ENCODE peak calls at places on chromosome 1, in eight cellular contexts. One of them, this sample, is unnamed.

GRCh38 chr1:19384113-19384512 is 72.0 kb downstream of the SLC66A1 start:
- DNase-seq in nephron progenitor cell: no peak
- DNase-seq in AG04449: no peak
- DNase-seq in AG04450: no peak
- DNase-seq in brain microvascular endothelial cell: peak
- DNase-seq in mammary epithelial cell: no peak
- DNase-seq in heart right ventricle: peak
- DNase-seq in astrocyte of the spinal cord: peak
- DNase-seq in this sample: peak

GRCh38 chr1:41975850-41976569 is 57.3 kb upstream of the HIVEP3 start:
- DNase-seq in nephron progenitor cell: no peak
- DNase-seq in AG04449: no peak
- DNase-seq in AG04450: no peak
- DNase-seq in brain microvascular endothelial cell: no peak
- DNase-seq in mammary epithelial cell: no peak
- DNase-seq in heart right ventricle: no peak
- DNase-seq in astrocyte of the spinal cord: no peak
- DNase-seq in this sample: no peak

GRCh38 chr1:163436133-163436532 is 114.4 kb downstream of the NUF2 start:
- DNase-seq in nephron progenitor cell: no peak
- DNase-seq in AG04449: no peak
- DNase-seq in AG04450: no peak
- DNase-seq in brain microvascular endothelial cell: no peak
- DNase-seq in mammary epithelial cell: no peak
- DNase-seq in heart right ventricle: no peak
- DNase-seq in astrocyte of the spinal cord: no peak
- DNase-seq in this sample: no peak

GRCh38 chr1:84930831-84931230 is 37.8 kb upstream of the LPAR3 start:
- DNase-seq in nephron progenitor cell: no peak
- DNase-seq in AG04449: no peak
- DNase-seq in AG04450: no peak
- DNase-seq in brain microvascular endothelial cell: no peak
- DNase-seq in mammary epithelial cell: peak
- DNase-seq in heart right ventricle: no peak
- DNase-seq in astrocyte of the spinal cord: no peak
- DNase-seq in this sample: no peak

GRCh38 chr1:82978461-82979324 is 1020.2 kb downstream of the TTLL7 start:
- DNase-seq in nephron progenitor cell: no peak
- DNase-seq in AG04449: no peak
- DNase-seq in AG04450: no peak
- DNase-seq in brain microvascular endothelial cell: no peak
- DNase-seq in mammary epithelial cell: peak
- DNase-seq in heart right ventricle: no peak
- DNase-seq in astrocyte of the spinal cord: no peak
- DNase-seq in this sample: no peak

GRCh38 chr1:227417622-227418245 is 99.4 kb upstream of the CDC42BPA start:
- DNase-seq in nephron progenitor cell: no peak
- DNase-seq in AG04449: no peak
- DNase-seq in AG04450: no peak
- DNase-seq in brain microvascular endothelial cell: no peak
- DNase-seq in mammary epithelial cell: no peak
- DNase-seq in heart right ventricle: no peak
- DNase-seq in astrocyte of the spinal cord: no peak
- DNase-seq in this sample: no peak

GRCh38 chr1:53643881-53644390 is 95.0 kb downstream of the GLIS1 start:
- DNase-seq in nephron progenitor cell: no peak
- DNase-seq in AG04449: no peak
- DNase-seq in AG04450: no peak
- DNase-seq in brain microvascular endothelial cell: no peak
- DNase-seq in mammary epithelial cell: no peak
- DNase-seq in heart right ventricle: no peak
- DNase-seq in astrocyte of the spinal cord: no peak
- DNase-seq in this sample: no peak

GRCh38 chr1:61435226-61435625 is 289.7 kb downstream of the TM2D1 start:
- DNase-seq in nephron progenitor cell: no peak
- DNase-seq in AG04449: no peak
- DNase-seq in AG04450: no peak
- DNase-seq in brain microvascular endothelial cell: no peak
- DNase-seq in mammary epithelial cell: no peak
- DNase-seq in heart right ventricle: no peak
- DNase-seq in astrocyte of the spinal cord: no peak
- DNase-seq in this sample: no peak

GRCh38 chr1:100615686-100616085 is 77.7 kb downstream of the GPR88 start:
- DNase-seq in nephron progenitor cell: no peak
- DNase-seq in AG04449: no peak
- DNase-seq in AG04450: no peak
- DNase-seq in brain microvascular endothelial cell: no peak
- DNase-seq in mammary epithelial cell: no peak
- DNase-seq in heart right ventricle: no peak
- DNase-seq in astrocyte of the spinal cord: no peak
- DNase-seq in this sample: no peak

GRCh38 chr1:226939439-226940028 is 560 bp upstream of the COQ8A start:
- DNase-seq in nephron progenitor cell: no peak
- DNase-seq in AG04449: no peak
- DNase-seq in AG04450: no peak
- DNase-seq in brain microvascular endothelial cell: no peak
- DNase-seq in mammary epithelial cell: peak
- DNase-seq in heart right ventricle: peak
- DNase-seq in astrocyte of the spinal cord: no peak
- DNase-seq in this sample: no peak

GRCh38 chr1:37479255-37480124 is 5.1 kb downstream of the ZC3H12A start:
- DNase-seq in nephron progenitor cell: no peak
- DNase-seq in AG04449: no peak
- DNase-seq in AG04450: no peak
- DNase-seq in brain microvascular endothelial cell: peak
- DNase-seq in mammary epithelial cell: peak
- DNase-seq in heart right ventricle: peak
- DNase-seq in astrocyte of the spinal cord: peak
- DNase-seq in this sample: peak

GRCh38 chr1:31063636-31064035 is 1.9 kb downstream of the PUM1 start:
- DNase-seq in nephron progenitor cell: no peak
- DNase-seq in AG04449: no peak
- DNase-seq in AG04450: no peak
- DNase-seq in brain microvascular endothelial cell: no peak
- DNase-seq in mammary epithelial cell: peak
- DNase-seq in heart right ventricle: no peak
- DNase-seq in astrocyte of the spinal cord: peak
- DNase-seq in this sample: peak

GRCh38 chr1:109543283-109543987 is 3.8 kb downstream of the GPR61 start:
- DNase-seq in nephron progenitor cell: no peak
- DNase-seq in AG04449: no peak
- DNase-seq in AG04450: no peak
- DNase-seq in brain microvascular endothelial cell: no peak
- DNase-seq in mammary epithelial cell: no peak
- DNase-seq in heart right ventricle: no peak
- DNase-seq in astrocyte of the spinal cord: no peak
- DNase-seq in this sample: no peak

GRCh38 chr1:115136706-115137105 is 47.4 kb upstream of the TSPAN2 start:
- DNase-seq in nephron progenitor cell: no peak
- DNase-seq in AG04449: no peak
- DNase-seq in AG04450: no peak
- DNase-seq in brain microvascular endothelial cell: no peak
- DNase-seq in mammary epithelial cell: peak
- DNase-seq in heart right ventricle: no peak
- DNase-seq in astrocyte of the spinal cord: no peak
- DNase-seq in this sample: no peak

DNA sequence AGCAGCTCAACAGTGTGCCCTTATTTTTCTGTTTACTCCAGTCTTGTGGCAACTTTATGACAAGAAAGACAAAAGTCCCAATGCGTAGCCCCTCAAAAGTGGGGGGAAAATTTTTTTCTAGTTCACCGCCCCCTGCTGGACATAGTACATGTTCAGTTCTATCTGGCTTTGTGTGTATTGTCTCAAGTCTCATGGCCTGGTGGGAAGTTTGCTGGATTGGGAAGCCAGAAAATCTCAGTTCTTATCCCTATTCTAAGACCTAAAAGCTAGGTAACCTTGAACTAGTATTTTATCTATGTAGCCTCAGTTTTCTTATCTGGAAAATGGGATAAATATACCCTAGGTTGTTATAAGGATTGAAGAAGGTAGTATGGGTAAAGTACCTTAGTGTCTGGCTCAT is 55.8 kb upstream of the LDLRAP1 start:
- DNase-seq in nephron progenitor cell: no peak
- DNase-seq in AG04449: no peak
- DNase-seq in AG04450: no peak
- DNase-seq in brain microvascular endothelial cell: no peak
- DNase-seq in mammary epithelial cell: no peak
- DNase-seq in heart right ventricle: no peak
- DNase-seq in astrocyte of the spinal cord: no peak
- DNase-seq in this sample: no peak
- TF ChIP-seq CTCF in nephron progenitor cell: peak
- TF ChIP-seq CTCF in AG04449: no peak
- TF ChIP-seq CTCF in AG04450: peak
- TF ChIP-seq CTCF in brain microvascular endothelial cell: peak
- TF ChIP-seq CTCF in mammary epithelial cell: peak
- TF ChIP-seq CTCF in heart right ventricle: peak
- TF ChIP-seq CTCF in astrocyte of the spinal cord: peak
- TF ChIP-seq CTCF in this sample: peak

DNA sequence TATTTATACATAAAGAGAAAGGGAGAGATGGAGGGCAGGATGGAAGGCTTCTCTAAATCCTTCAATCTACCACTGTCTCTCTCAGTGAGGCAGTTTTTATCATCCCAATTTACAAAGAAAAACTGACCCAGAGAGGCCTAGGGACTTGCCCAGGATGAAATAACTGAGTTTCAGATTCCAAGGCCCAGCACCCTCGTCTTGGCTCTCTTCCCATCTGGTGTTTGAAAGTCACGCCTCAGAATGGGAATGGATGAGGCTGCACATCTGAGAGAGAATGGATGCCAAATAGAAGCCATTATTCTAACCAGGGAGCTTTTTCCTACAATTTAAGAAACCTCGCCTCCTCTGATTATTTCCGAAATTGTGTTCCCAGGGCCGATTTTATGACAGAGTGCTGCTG is 10.6 kb upstream of the KCNN3 start:
- DNase-seq in nephron progenitor cell: no peak
- DNase-seq in AG04449: no peak
- DNase-seq in AG04450: no peak
- DNase-seq in brain microvascular endothelial cell: no peak
- DNase-seq in mammary epithelial cell: no peak
- DNase-seq in heart right ventricle: no peak
- DNase-seq in astrocyte of the spinal cord: no peak
- DNase-seq in this sample: no peak
- TF ChIP-seq CTCF in nephron progenitor cell: no peak
- TF ChIP-seq CTCF in AG04449: no peak
- TF ChIP-seq CTCF in AG04450: no peak
- TF ChIP-seq CTCF in brain microvascular endothelial cell: no peak
- TF ChIP-seq CTCF in mammary epithelial cell: no peak
- TF ChIP-seq CTCF in heart right ventricle: no peak
- TF ChIP-seq CTCF in astrocyte of the spinal cord: no peak
- TF ChIP-seq CTCF in this sample: no peak

GRCh38 chr1:92961131-92961895 is at the start of gene DIPK1A:
- DNase-seq in nephron progenitor cell: peak
- DNase-seq in AG04449: no peak
- DNase-seq in AG04450: no peak
- DNase-seq in brain microvascular endothelial cell: peak
- DNase-seq in mammary epithelial cell: peak
- DNase-seq in heart right ventricle: peak
- DNase-seq in astrocyte of the spinal cord: peak
- DNase-seq in this sample: peak
- TF ChIP-seq CTCF in nephron progenitor cell: no peak
- TF ChIP-seq CTCF in AG04449: peak
- TF ChIP-seq CTCF in AG04450: no peak
- TF ChIP-seq CTCF in brain microvascular endothelial cell: no peak
- TF ChIP-seq CTCF in mammary epithelial cell: no peak
- TF ChIP-seq CTCF in heart right ventricle: peak
- TF ChIP-seq CTCF in astrocyte of the spinal cord: no peak
- TF ChIP-seq CTCF in this sample: no peak

GRCh38 chr1:42992043-42992697 is 33.5 kb upstream of the SLC2A1 start:
- DNase-seq in nephron progenitor cell: no peak
- DNase-seq in AG04449: no peak
- DNase-seq in AG04450: no peak
- DNase-seq in brain microvascular endothelial cell: no peak
- DNase-seq in mammary epithelial cell: no peak
- DNase-seq in heart right ventricle: no peak
- DNase-seq in astrocyte of the spinal cord: no peak
- DNase-seq in this sample: no peak
- TF ChIP-seq CTCF in nephron progenitor cell: no peak
- TF ChIP-seq CTCF in AG04449: no peak
- TF ChIP-seq CTCF in AG04450: no peak
- TF ChIP-seq CTCF in brain microvascular endothelial cell: no peak
- TF ChIP-seq CTCF in mammary epithelial cell: no peak
- TF ChIP-seq CTCF in heart right ventricle: no peak
- TF ChIP-seq CTCF in astrocyte of the spinal cord: no peak
- TF ChIP-seq CTCF in this sample: no peak

GRCh38 chr1:221517961-221518360 is 223.9 kb downstream of the DUSP10 start:
- DNase-seq in nephron progenitor cell: no peak
- DNase-seq in AG04449: no peak
- DNase-seq in AG04450: no peak
- DNase-seq in brain microvascular endothelial cell: no peak
- DNase-seq in mammary epithelial cell: peak
- DNase-seq in heart right ventricle: no peak
- DNase-seq in astrocyte of the spinal cord: no peak
- DNase-seq in this sample: peak

GRCh38 chr1:221525749-221526148 is 216.1 kb downstream of the DUSP10 start:
- DNase-seq in nephron progenitor cell: no peak
- DNase-seq in AG04449: no peak
- DNase-seq in AG04450: no peak
- DNase-seq in brain microvascular endothelial cell: no peak
- DNase-seq in mammary epithelial cell: no peak
- DNase-seq in heart right ventricle: no peak
- DNase-seq in astrocyte of the spinal cord: no peak
- DNase-seq in this sample: peak

GRCh38 chr1:221520250-221520649 is 221.6 kb downstream of the DUSP10 start:
- DNase-seq in nephron progenitor cell: no peak
- DNase-seq in AG04449: no peak
- DNase-seq in AG04450: no peak
- DNase-seq in brain microvascular endothelial cell: no peak
- DNase-seq in mammary epithelial cell: no peak
- DNase-seq in heart right ventricle: no peak
- DNase-seq in astrocyte of the spinal cord: no peak
- DNase-seq in this sample: no peak

GRCh38 chr1:221521686-221522085 is 220.2 kb downstream of the DUSP10 start:
- DNase-seq in nephron progenitor cell: no peak
- DNase-seq in AG04449: no peak
- DNase-seq in AG04450: no peak
- DNase-seq in brain microvascular endothelial cell: no peak
- DNase-seq in mammary epithelial cell: no peak
- DNase-seq in heart right ventricle: no peak
- DNase-seq in astrocyte of the spinal cord: no peak
- DNase-seq in this sample: no peak

DNA sequence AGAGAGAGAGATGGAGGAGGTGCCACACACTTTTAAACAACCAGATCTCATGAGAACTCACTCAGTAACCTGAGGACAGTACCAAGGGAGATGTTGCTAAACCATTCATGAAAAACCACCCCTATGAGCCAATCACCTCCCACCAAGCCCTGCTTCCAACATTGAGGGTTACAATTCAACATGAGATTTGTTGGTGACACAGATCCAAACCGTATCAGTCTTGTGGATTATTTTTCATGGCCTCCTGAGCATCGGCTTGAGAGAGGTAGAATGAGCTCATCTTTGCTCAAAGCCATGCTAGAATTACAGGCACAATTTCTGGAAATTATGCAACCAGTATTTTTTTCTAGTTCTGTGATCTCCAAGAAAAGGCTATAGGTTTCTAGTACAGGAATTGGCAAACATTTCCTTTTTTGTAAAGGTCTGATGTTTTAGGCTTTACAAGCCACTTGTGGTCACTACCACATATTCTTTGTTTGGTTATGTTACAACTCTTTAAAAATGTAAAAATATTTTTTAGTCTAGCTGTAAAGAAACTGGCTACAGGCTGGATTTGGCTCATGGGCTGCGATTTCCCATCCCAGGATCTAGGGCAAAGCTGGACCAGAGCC is 219.3 kb downstream of the DUSP10 start:
- DNase-seq in nephron progenitor cell: no peak
- DNase-seq in AG04449: no peak
- DNase-seq in AG04450: no peak
- DNase-seq in brain microvascular endothelial cell: no peak
- DNase-seq in mammary epithelial cell: no peak
- DNase-seq in heart right ventricle: no peak
- DNase-seq in astrocyte of the spinal cord: no peak
- DNase-seq in this sample: no peak
- TF ChIP-seq CTCF in nephron progenitor cell: no peak
- TF ChIP-seq CTCF in AG04449: no peak
- TF ChIP-seq CTCF in AG04450: no peak
- TF ChIP-seq CTCF in brain microvascular endothelial cell: no peak
- TF ChIP-seq CTCF in mammary epithelial cell: no peak
- TF ChIP-seq CTCF in heart right ventricle: no peak
- TF ChIP-seq CTCF in astrocyte of the spinal cord: no peak
- TF ChIP-seq CTCF in this sample: no peak